ENCODE peak calls at places on chromosomes 4 and X, in nine cellular contexts. T is heart left ventricle, E is A549, I is IMR-90, S is H54, L is upper lobe of left lung, H is uterus, Y is ovary, C is suprapubic skin. R is an unnamed sample.

GRCh38 chr4:17448689-17449088 is 63.2 kb downstream of the QDPR start:
- DNase-seq in Y (no peak), I (peak; percentile 72), C (no peak), L (no peak), E (no peak), H (no peak), S (no peak), T (no peak), R (no peak)

GRCh38 chr4:2866160-2866861 is 22.7 kb downstream of the ADD1 start:
- DNase-seq in S (no peak), Y (no peak), H (no peak), L (no peak), E (no peak), I (no peak), C (no peak), T (no peak), R (no peak)

GRCh38 chr4:47831026-47831689 is 6.7 kb downstream of the CORIN start:
- DNase-seq in C (no peak), L (no peak), Y (no peak), H (no peak), I (no peak), E (no peak), T (no peak), S (no peak), R (no peak)

GRCh38 chrX:37455381-37455780 is 106.2 kb downstream of the PRRG1 start:
- DNase-seq in C (no peak), I (no peak), S (no peak), L (no peak), H (no peak), T (no peak), E (no peak), Y (no peak), R (no peak)

GRCh38 chr4:168408620-168409019 is 71.7 kb downstream of the DDX60L start:
- DNase-seq in L (no peak), C (peak; percentile 75), H (peak; percentile 77), I (peak; percentile 98), S (peak; percentile 8), Y (peak; percentile 61), E (no peak), T (peak; percentile 73), R (no peak)

GRCh38 chrX:68287419-68287818 is 145.9 kb downstream of the OPHN1 start:
- DNase-seq in E (no peak), S (no peak), L (no peak), H (no peak), C (no peak), Y (no peak), I (no peak), T (no peak), R (no peak)

GRCh38 chrX:55919367-55920221 is 202.0 kb downstream of the RRAGB start:
- DNase-seq in C (no peak), S (no peak), T (no peak), L (no peak), E (no peak), I (no peak), Y (no peak), H (no peak), R (peak; percentile 7)

GRCh38 chr4:86961103-86961502 is 26.3 kb downstream of the AFF1 start:
- DNase-seq in T (no peak), H (no peak), I (no peak), C (no peak), E (no peak), L (no peak), Y (no peak), S (no peak), R (no peak)

GRCh38 chr4:102623622-102624021 is 122.5 kb downstream of the NFKB1 start:
- DNase-seq in H (no peak), L (no peak), C (no peak), E (peak; percentile 58), S (no peak), I (peak; percentile 71), Y (no peak), T (no peak), R (no peak)

GRCh38 chrX:134603806-134604700 is 54.2 kb downstream of the PLAC1 start:
- DNase-seq in T (no peak), E (peak; percentile 73), Y (no peak), S (peak; percentile 29), L (no peak), H (peak; percentile 43), I (peak; percentile 90), C (no peak), R (no peak)

GRCh38 chrX:2317527-2318055 is 183.2 kb downstream of the DHRSX start:
- DNase-seq in I (no peak), E (no peak), H (no peak), T (no peak), C (no peak), Y (no peak), L (no peak), S (no peak), R (no peak)

GRCh38 chrX:2321411-2321810 is 179.4 kb downstream of the DHRSX start:
- DNase-seq in S (no peak), L (no peak), C (no peak), E (no peak), H (no peak), Y (no peak), T (no peak), I (no peak), R (no peak)

GRCh38 chrX:2318371-2318770 is 182.4 kb downstream of the DHRSX start:
- DNase-seq in T (no peak), I (no peak), L (no peak), H (no peak), E (no peak), S (no peak), Y (no peak), C (no peak), R (no peak)

GRCh38 chrX:2320089-2320488 is 180.7 kb downstream of the DHRSX start:
- DNase-seq in H (no peak), L (no peak), C (no peak), S (no peak), I (no peak), E (no peak), Y (no peak), T (no peak), R (no peak)

GRCh38 chrX:2320580-2321327 is 180.0 kb downstream of the DHRSX start:
- DNase-seq in E (peak; percentile 35), S (no peak), I (peak; percentile 77), L (peak; percentile 87), C (no peak), T (peak; percentile 53), Y (no peak), H (no peak), R (no peak)
- TF ChIP-seq POLR2A in E (no peak), S (no peak), I (no peak), L (no peak), C (no peak), T (no peak), Y (no peak), H (no peak), R (no peak)

GRCh38 chrX:154486396-154487207 is at the start of gene UBL4A:
- DNase-seq in H (peak; percentile 74), I (peak; percentile 11), T (peak; percentile 72), E (peak; percentile 26), Y (peak; percentile 80), C (peak; percentile 77), S (peak; percentile 71), L (peak; percentile 53), R (peak; percentile 62)
- TF ChIP-seq POLR2A in H (no peak), I (no peak), T (no peak), E (peak; percentile 41), Y (no peak), C (no peak), S (peak; percentile 44), L (peak; percentile 27), R (no peak)

GRCh38 chr4:53515076-53515475 is 76.2 kb downstream of the LNX1 start:
- DNase-seq in C (no peak), L (no peak), S (no peak), E (no peak), T (no peak), Y (no peak), H (no peak), I (no peak), R (no peak)

GRCh38 chr4:53514509-53514908 is 76.8 kb downstream of the LNX1 start:
- DNase-seq in I (peak; percentile 29), E (no peak), S (no peak), Y (no peak), T (no peak), C (no peak), H (no peak), L (no peak), R (no peak)

GRCh38 chr4:53522334-53522733 is 69.0 kb downstream of the LNX1 start:
- DNase-seq in S (no peak), C (no peak), I (peak; percentile 32), E (no peak), Y (no peak), H (no peak), T (no peak), L (no peak), R (no peak)

GRCh38 chr4:53520114-53520513 is 71.2 kb downstream of the LNX1 start:
- DNase-seq in I (no peak), E (no peak), S (no peak), Y (no peak), H (no peak), L (no peak), C (no peak), T (no peak), R (no peak)

GRCh38 chr4:53518807-53519206 is 72.5 kb downstream of the LNX1 start:
- DNase-seq in I (no peak), C (no peak), E (no peak), L (no peak), S (no peak), Y (no peak), H (no peak), T (no peak), R (no peak)
- TF ChIP-seq POLR2A in I (no peak), C (no peak), E (no peak), L (no peak), S (no peak), Y (no peak), H (no peak), T (no peak), R (no peak)

DNA sequence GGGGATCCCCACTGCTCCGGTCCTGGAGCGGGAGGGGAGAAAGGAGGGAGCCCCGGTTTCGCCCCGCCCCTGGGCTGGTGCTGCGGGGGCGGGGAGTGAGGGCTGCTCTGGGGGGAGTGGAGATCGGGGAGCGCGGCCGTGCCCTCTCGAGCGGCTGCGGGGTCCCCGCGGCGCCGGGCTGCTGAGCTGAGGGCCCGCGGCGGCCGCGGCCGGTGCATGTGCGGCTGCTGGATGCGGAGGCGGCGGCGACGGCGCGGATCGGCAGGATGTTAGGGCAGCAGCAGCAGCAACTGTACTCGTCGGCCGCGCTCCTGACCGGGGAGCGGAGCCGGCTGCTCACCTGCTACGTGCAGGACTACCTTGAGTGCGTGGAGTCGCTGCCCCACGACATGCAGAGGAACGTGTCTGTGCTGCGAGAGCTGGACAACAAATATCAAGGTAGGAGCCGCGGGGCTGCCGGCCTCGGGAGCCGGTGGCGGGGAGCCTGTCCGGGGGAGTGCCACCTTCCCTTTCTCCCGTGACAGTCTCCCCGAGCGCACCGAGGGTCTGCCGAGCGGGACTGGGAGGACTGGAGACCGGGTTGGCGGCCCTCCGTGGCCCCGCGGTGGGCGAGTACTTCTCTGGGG is at the start of gene ING2:
- DNase-seq in C (peak; percentile 82), Y (peak; percentile 73), H (no peak), E (peak; percentile 54), I (no peak), T (no peak), L (peak; percentile 85), S (peak; percentile 49), R (peak; percentile 61)
- TF ChIP-seq POLR2A in C (no peak), Y (no peak), H (no peak), E (no peak), I (no peak), T (no peak), L (no peak), S (peak; percentile 31), R (no peak)

DNA sequence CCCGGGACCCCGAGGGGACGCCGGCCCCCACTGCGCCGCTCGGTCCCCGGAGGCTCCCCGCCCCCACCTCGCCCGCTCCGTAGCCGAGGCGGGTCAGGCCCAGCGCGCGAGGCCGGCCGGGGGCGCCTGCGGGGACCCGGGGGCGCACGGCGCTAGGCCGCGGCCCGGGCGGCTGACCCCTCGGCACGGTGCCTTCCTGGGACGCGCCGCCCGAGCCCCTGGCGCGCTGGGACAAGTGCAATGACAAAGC is 1.2 kb downstream of the IRF2 start:
- DNase-seq in S (no peak), C (no peak), Y (no peak), H (no peak), L (no peak), I (no peak), T (no peak), E (no peak), R (no peak)
- TF ChIP-seq POLR2A in S (no peak), C (peak; percentile 48), Y (peak; percentile 11), H (no peak), L (no peak), I (no peak), T (no peak), E (no peak), R (no peak)

R was measured in GM12891.